ENCODE peak calls at places on chromosomes 1 and 21, in seven cellular contexts. C, P, O, F, M, G and J are unnamed samples.

GRCh38 chr1:59568158-59568935 is 246.4 kb upstream of the HOOK1 start:
- DNase-seq in C (peak), P (no peak), O (no peak), F (peak), M (no peak), G (no peak), J (no peak)

GRCh38 chr1:202152399-202152798 is 7.9 kb upstream of the ARL8A start:
- DNase-seq in C (no peak), P (no peak), O (no peak), F (no peak), M (no peak), G (no peak), J (no peak)

GRCh38 chr1:186275818-186276217 is 99.2 kb downstream of the TPR start:
- DNase-seq in C (no peak), P (no peak), O (no peak), F (no peak), M (no peak), G (no peak), J (no peak)

GRCh38 chr21:42636535-42636914 is 16.9 kb upstream of the PDE9A start:
- DNase-seq in C (no peak), P (no peak), O (no peak), F (peak), M (no peak), G (no peak), J (peak)

GRCh38 chr1:151976868-151977267 is 16.8 kb downstream of the S100A10 start:
- DNase-seq in C (no peak), P (peak), O (no peak), F (peak), M (no peak), G (peak), J (peak)

GRCh38 chr1:37609002-37609401 is 13.3 kb upstream of the GNL2 start:
- DNase-seq in C (no peak), P (no peak), O (no peak), F (no peak), M (no peak), G (no peak), J (no peak)

GRCh38 chr1:1777950-1778826 is at the start of gene NADK:
- DNase-seq in C (peak), P (peak), O (peak), F (peak), M (peak), G (peak), J (peak)

GRCh38 chr1:77668924-77669449 is 13.5 kb downstream of the ZZZ3 start:
- DNase-seq in C (no peak), P (no peak), O (no peak), F (no peak), M (no peak), G (no peak), J (no peak)

GRCh38 chr1:107196973-107197562 is 56.2 kb downstream of the NTNG1 start:
- DNase-seq in C (peak), P (peak), O (no peak), F (peak), M (no peak), G (peak), J (no peak)

GRCh38 chr1:244967159-244967558 is 102.8 kb upstream of the HNRNPU start:
- DNase-seq in C (no peak), P (no peak), O (no peak), F (no peak), M (no peak), G (no peak), J (no peak)

GRCh38 chr1:219121634-219122033 is 52.0 kb upstream of the LYPLAL1 start:
- DNase-seq in C (no peak), P (no peak), O (no peak), F (no peak), M (no peak), G (no peak), J (no peak)

GRCh38 chr1:234779160-234779538 is 169.2 kb upstream of the IRF2BP2 start:
- DNase-seq in C (no peak), P (no peak), O (no peak), F (no peak), M (no peak), G (no peak), J (no peak)

GRCh38 chr1:31014094-31014493 is 51.4 kb downstream of the PUM1 start:
- DNase-seq in C (no peak), P (no peak), O (no peak), F (no peak), M (no peak), G (no peak), J (no peak)

GRCh38 chr1:232628335-232629214 is 1.4 kb downstream of the SIPA1L2 start:
- DNase-seq in C (peak), P (no peak), O (no peak), F (peak), M (no peak), G (peak), J (no peak)

GRCh38 chr21:44294391-44295162 is 5.3 kb upstream of the PFKL start:
- DNase-seq in C (peak), P (no peak), O (no peak), F (peak), M (no peak), G (peak), J (peak)